ENCODE peak calls at places on chromosomes 4 and X, in eight cellular contexts. One of them, this sample, is unnamed.
A peak's percentile ranks its signal among the peaks of the same experiment; 100 is the strongest.

GRCh38 chr4:6445403-6446129 is 26.8 kb downstream of the PPP2R2C start:
- DNase-seq in SIG-M5: no peak
- DNase-seq in lower lobe of right lung: no peak
- DNase-seq in pons: no peak
- DNase-seq in EL: no peak
- DNase-seq in thoracic aorta: no peak
- DNase-seq in dorsolateral prefrontal cortex: no peak
- DNase-seq in germinal center: no peak
- DNase-seq in this sample: no peak

GRCh38 chr4:148795156-148795864 is 353.1 kb upstream of the NR3C2 start:
- DNase-seq in SIG-M5: no peak
- DNase-seq in lower lobe of right lung: peak; percentile 63
- DNase-seq in pons: no peak
- DNase-seq in EL: peak; percentile 8
- DNase-seq in thoracic aorta: no peak
- DNase-seq in dorsolateral prefrontal cortex: no peak
- DNase-seq in germinal center: no peak
- DNase-seq in this sample: no peak

GRCh38 chr4:36241771-36242170 is 2.5 kb downstream of the ARAP2 start:
- DNase-seq in SIG-M5: no peak
- DNase-seq in lower lobe of right lung: no peak
- DNase-seq in pons: peak; percentile 88
- DNase-seq in EL: no peak
- DNase-seq in thoracic aorta: no peak
- DNase-seq in dorsolateral prefrontal cortex: no peak
- DNase-seq in germinal center: peak; percentile 37
- DNase-seq in this sample: peak; percentile 66

GRCh38 chr4:26529479-26529878 is 39.2 kb upstream of the CCKAR start:
- DNase-seq in SIG-M5: no peak
- DNase-seq in lower lobe of right lung: no peak
- DNase-seq in pons: peak; percentile 14
- DNase-seq in EL: no peak
- DNase-seq in thoracic aorta: no peak
- DNase-seq in dorsolateral prefrontal cortex: no peak
- DNase-seq in germinal center: no peak
- DNase-seq in this sample: no peak

GRCh38 chr4:3762264-3762663 is 3.9 kb upstream of the ADRA2C start:
- DNase-seq in SIG-M5: no peak
- DNase-seq in lower lobe of right lung: no peak
- DNase-seq in pons: no peak
- DNase-seq in EL: no peak
- DNase-seq in thoracic aorta: no peak
- DNase-seq in dorsolateral prefrontal cortex: no peak
- DNase-seq in germinal center: no peak
- DNase-seq in this sample: no peak

GRCh38 chrX:134803060-134803459 is 144.8 kb upstream of the PLAC1 start:
- DNase-seq in SIG-M5: no peak
- DNase-seq in lower lobe of right lung: no peak
- DNase-seq in pons: no peak
- DNase-seq in EL: no peak
- DNase-seq in thoracic aorta: no peak
- DNase-seq in dorsolateral prefrontal cortex: no peak
- DNase-seq in germinal center: no peak
- DNase-seq in this sample: no peak

GRCh38 chr4:127601029-127601428 is 31.7 kb upstream of the INTU start:
- DNase-seq in SIG-M5: peak; percentile 0
- DNase-seq in lower lobe of right lung: no peak
- DNase-seq in pons: no peak
- DNase-seq in EL: no peak
- DNase-seq in thoracic aorta: no peak
- DNase-seq in dorsolateral prefrontal cortex: no peak
- DNase-seq in germinal center: no peak
- DNase-seq in this sample: no peak

GRCh38 chr4:127975121-127975770 is 10.0 kb downstream of the ABHD18 start:
- DNase-seq in SIG-M5: no peak
- DNase-seq in lower lobe of right lung: no peak
- DNase-seq in pons: no peak
- DNase-seq in EL: peak; percentile 2
- DNase-seq in thoracic aorta: no peak
- DNase-seq in dorsolateral prefrontal cortex: no peak
- DNase-seq in germinal center: no peak
- DNase-seq in this sample: no peak

GRCh38 chrX:1264556-1264955 is 4.1 kb upstream of the CSF2RA start:
- DNase-seq in SIG-M5: no peak
- DNase-seq in lower lobe of right lung: no peak
- DNase-seq in pons: no peak
- DNase-seq in EL: no peak
- DNase-seq in thoracic aorta: no peak
- DNase-seq in dorsolateral prefrontal cortex: no peak
- DNase-seq in germinal center: no peak
- DNase-seq in this sample: no peak

GRCh38 chr4:138222041-138222440 is 20.1 kb downstream of the SLC7A11 start:
- DNase-seq in SIG-M5: no peak
- DNase-seq in lower lobe of right lung: no peak
- DNase-seq in pons: no peak
- DNase-seq in EL: peak; percentile 92
- DNase-seq in thoracic aorta: no peak
- DNase-seq in dorsolateral prefrontal cortex: no peak
- DNase-seq in germinal center: no peak
- DNase-seq in this sample: peak; percentile 26

GRCh38 chrX:130416785-130417184 is 15.0 kb downstream of the RBMX2 start:
- DNase-seq in SIG-M5: no peak
- DNase-seq in lower lobe of right lung: no peak
- DNase-seq in pons: no peak
- DNase-seq in EL: no peak
- DNase-seq in thoracic aorta: no peak
- DNase-seq in dorsolateral prefrontal cortex: no peak
- DNase-seq in germinal center: no peak
- DNase-seq in this sample: no peak

GRCh38 chr4:91598696-91599095 is 705.1 kb upstream of the GRID2 start:
- DNase-seq in SIG-M5: no peak
- DNase-seq in lower lobe of right lung: no peak
- DNase-seq in pons: no peak
- DNase-seq in EL: no peak
- DNase-seq in thoracic aorta: no peak
- DNase-seq in dorsolateral prefrontal cortex: no peak
- DNase-seq in germinal center: no peak
- DNase-seq in this sample: no peak

GRCh38 chr4:70678383-70678999 is 9.8 kb upstream of the UTP3 start:
- DNase-seq in SIG-M5: no peak
- DNase-seq in lower lobe of right lung: no peak
- DNase-seq in pons: no peak
- DNase-seq in EL: no peak
- DNase-seq in thoracic aorta: no peak
- DNase-seq in dorsolateral prefrontal cortex: no peak
- DNase-seq in germinal center: peak; percentile 38
- DNase-seq in this sample: no peak

GRCh38 chr4:147307896-147308680 is 172.8 kb upstream of the EDNRA start:
- DNase-seq in SIG-M5: no peak
- DNase-seq in lower lobe of right lung: no peak
- DNase-seq in pons: no peak
- DNase-seq in EL: no peak
- DNase-seq in thoracic aorta: no peak
- DNase-seq in dorsolateral prefrontal cortex: no peak
- DNase-seq in germinal center: no peak
- DNase-seq in this sample: no peak

GRCh38 chr4:108953941-108954340 is 191.1 kb upstream of the ETNPPL start:
- DNase-seq in SIG-M5: no peak
- DNase-seq in lower lobe of right lung: no peak
- DNase-seq in pons: no peak
- DNase-seq in EL: no peak
- DNase-seq in thoracic aorta: no peak
- DNase-seq in dorsolateral prefrontal cortex: no peak
- DNase-seq in germinal center: no peak
- DNase-seq in this sample: no peak

This sample was measured in midbrain.